ENCODE peak calls at places on chromosomes 4 and X, in nine cellular contexts. One of them, this sample, is unnamed.

GRCh38 chr4:175930471-175930870 is 118.4 kb upstream of the GPM6A start:
- DNase-seq in 8988T: no peak
- DNase-seq in uterus: no peak
- DNase-seq in left ventricle myocardium superior: no peak
- DNase-seq in CD8-positive, alpha-beta T cell: no peak
- DNase-seq in K562: no peak
- DNase-seq in GOT3: no peak
- DNase-seq in activated T-cell treated with anti-CD3 and anti-CD28 coated beads for 1 hour: no peak
- DNase-seq in skeletal muscle cell: no peak
- DNase-seq in this sample: no peak

GRCh38 chr4:26175016-26175786 is 145.6 kb upstream of the RBPJ start:
- DNase-seq in 8988T: no peak
- DNase-seq in uterus: no peak
- DNase-seq in left ventricle myocardium superior: no peak
- DNase-seq in CD8-positive, alpha-beta T cell: no peak
- DNase-seq in K562: no peak
- DNase-seq in GOT3: no peak
- DNase-seq in activated T-cell treated with anti-CD3 and anti-CD28 coated beads for 1 hour: no peak
- DNase-seq in skeletal muscle cell: no peak
- DNase-seq in this sample: no peak

GRCh38 chrX:97876697-97877407 is 993.1 kb downstream of the RPA4 start:
- DNase-seq in 8988T: no peak
- DNase-seq in uterus: no peak
- DNase-seq in left ventricle myocardium superior: no peak
- DNase-seq in CD8-positive, alpha-beta T cell: no peak
- DNase-seq in K562: no peak
- DNase-seq in GOT3: no peak
- DNase-seq in activated T-cell treated with anti-CD3 and anti-CD28 coated beads for 1 hour: no peak
- DNase-seq in skeletal muscle cell: no peak
- DNase-seq in this sample: no peak

GRCh38 chr4:125389713-125390112 is 75.0 kb downstream of the FAT4 start:
- DNase-seq in 8988T: no peak
- DNase-seq in uterus: no peak
- DNase-seq in left ventricle myocardium superior: no peak
- DNase-seq in CD8-positive, alpha-beta T cell: no peak
- DNase-seq in K562: no peak
- DNase-seq in GOT3: no peak
- DNase-seq in activated T-cell treated with anti-CD3 and anti-CD28 coated beads for 1 hour: no peak
- DNase-seq in skeletal muscle cell: peak
- DNase-seq in this sample: no peak

GRCh38 chr4:142091085-142091513 is 454.7 kb downstream of the IL15 start:
- DNase-seq in 8988T: no peak
- DNase-seq in uterus: peak
- DNase-seq in left ventricle myocardium superior: no peak
- DNase-seq in CD8-positive, alpha-beta T cell: no peak
- DNase-seq in K562: no peak
- DNase-seq in GOT3: no peak
- DNase-seq in activated T-cell treated with anti-CD3 and anti-CD28 coated beads for 1 hour: no peak
- DNase-seq in skeletal muscle cell: peak
- DNase-seq in this sample: no peak

GRCh38 chr4:2728221-2728620 is 27.9 kb downstream of the TNIP2 start:
- DNase-seq in 8988T: no peak
- DNase-seq in uterus: no peak
- DNase-seq in left ventricle myocardium superior: no peak
- DNase-seq in CD8-positive, alpha-beta T cell: no peak
- DNase-seq in K562: no peak
- DNase-seq in GOT3: no peak
- DNase-seq in activated T-cell treated with anti-CD3 and anti-CD28 coated beads for 1 hour: no peak
- DNase-seq in skeletal muscle cell: no peak
- DNase-seq in this sample: peak

GRCh38 chr4:101337688-101338087 is 9.6 kb downstream of the PPP3CA start:
- DNase-seq in 8988T: no peak
- DNase-seq in uterus: no peak
- DNase-seq in left ventricle myocardium superior: no peak
- DNase-seq in CD8-positive, alpha-beta T cell: no peak
- DNase-seq in K562: no peak
- DNase-seq in GOT3: no peak
- DNase-seq in activated T-cell treated with anti-CD3 and anti-CD28 coated beads for 1 hour: no peak
- DNase-seq in skeletal muscle cell: peak
- DNase-seq in this sample: no peak

GRCh38 chr4:182448281-182449151 is 205.3 kb downstream of the TENM3 start:
- DNase-seq in 8988T: peak
- DNase-seq in uterus: peak
- DNase-seq in left ventricle myocardium superior: peak
- DNase-seq in CD8-positive, alpha-beta T cell: no peak
- DNase-seq in K562: peak
- DNase-seq in GOT3: peak
- DNase-seq in activated T-cell treated with anti-CD3 and anti-CD28 coated beads for 1 hour: peak
- DNase-seq in skeletal muscle cell: peak
- DNase-seq in this sample: peak

GRCh38 chr4:3797831-3798500 is 31.8 kb downstream of the ADRA2C start:
- DNase-seq in 8988T: no peak
- DNase-seq in uterus: no peak
- DNase-seq in left ventricle myocardium superior: no peak
- DNase-seq in CD8-positive, alpha-beta T cell: no peak
- DNase-seq in K562: no peak
- DNase-seq in GOT3: no peak
- DNase-seq in activated T-cell treated with anti-CD3 and anti-CD28 coated beads for 1 hour: no peak
- DNase-seq in skeletal muscle cell: no peak
- DNase-seq in this sample: no peak

GRCh38 chrX:11125079-11125478 is 13.9 kb downstream of the HCCS start:
- DNase-seq in 8988T: no peak
- DNase-seq in uterus: no peak
- DNase-seq in left ventricle myocardium superior: no peak
- DNase-seq in CD8-positive, alpha-beta T cell: no peak
- DNase-seq in K562: no peak
- DNase-seq in GOT3: no peak
- DNase-seq in activated T-cell treated with anti-CD3 and anti-CD28 coated beads for 1 hour: no peak
- DNase-seq in skeletal muscle cell: no peak
- DNase-seq in this sample: no peak

This sample was measured in sciatic nerve.